ENCODE peak calls at places on chromosome 1, in six cellular contexts. One of them, this sample, is unnamed.
A peak's percentile ranks its signal among the peaks of the same experiment; 100 is the strongest.

GRCh38 chr1:111752186-111752585 is 3.5 kb upstream of the DDX20 start:
- DNase-seq in K562: no peak
- DNase-seq in SK-N-SH: no peak
- DNase-seq in Panc1: no peak
- DNase-seq in GM12878: no peak
- DNase-seq in HCT116: no peak
- DNase-seq in this sample: no peak

GRCh38 chr1:43935711-43936427 is 2.3 kb downstream of the ARTN start:
- DNase-seq in K562: no peak
- DNase-seq in SK-N-SH: no peak
- DNase-seq in HCT116: no peak
- DNase-seq in GM12878: no peak
- DNase-seq in Panc1: no peak
- DNase-seq in this sample: peak; percentile 70

GRCh38 chr1:224262373-224263054 is 67.5 kb downstream of the NVL start:
- DNase-seq in K562: peak; percentile 37
- DNase-seq in HCT116: no peak
- DNase-seq in Panc1: no peak
- DNase-seq in SK-N-SH: no peak
- DNase-seq in GM12878: no peak
- DNase-seq in this sample: no peak

GRCh38 chr1:219114014-219114413 is 59.7 kb upstream of the LYPLAL1 start:
- DNase-seq in GM12878: no peak
- DNase-seq in K562: no peak
- DNase-seq in HCT116: no peak
- DNase-seq in SK-N-SH: no peak
- DNase-seq in Panc1: no peak
- DNase-seq in this sample: no peak

GRCh38 chr1:83503153-83503552 is 495.8 kb downstream of the TTLL7 start:
- DNase-seq in GM12878: no peak
- DNase-seq in SK-N-SH: no peak
- DNase-seq in Panc1: no peak
- DNase-seq in K562: no peak
- DNase-seq in HCT116: no peak
- DNase-seq in this sample: no peak

GRCh38 chr1:68973459-68974244 is 476.8 kb upstream of the DEPDC1 start:
- DNase-seq in SK-N-SH: no peak
- DNase-seq in Panc1: no peak
- DNase-seq in K562: no peak
- DNase-seq in HCT116: no peak
- DNase-seq in GM12878: no peak
- DNase-seq in this sample: no peak

GRCh38 chr1:11738096-11738495 is 2.2 kb downstream of the AGTRAP start:
- DNase-seq in K562: no peak
- DNase-seq in GM12878: no peak
- DNase-seq in SK-N-SH: no peak
- DNase-seq in Panc1: no peak
- DNase-seq in HCT116: no peak
- DNase-seq in this sample: no peak

GRCh38 chr1:158248122-158248521 is 6.1 kb upstream of the CD1A start:
- DNase-seq in GM12878: peak; percentile 13
- DNase-seq in SK-N-SH: no peak
- DNase-seq in K562: no peak
- DNase-seq in Panc1: no peak
- DNase-seq in HCT116: no peak
- DNase-seq in this sample: no peak

GRCh38 chr1:53073899-53074311 is 11.9 kb downstream of the PODN start:
- DNase-seq in HCT116: no peak
- DNase-seq in GM12878: no peak
- DNase-seq in SK-N-SH: peak; percentile 28
- DNase-seq in Panc1: no peak
- DNase-seq in K562: no peak
- DNase-seq in this sample: no peak

GRCh38 chr1:30732277-30732996 is 9.1 kb upstream of the MATN1 start:
- DNase-seq in HCT116: no peak
- DNase-seq in GM12878: no peak
- DNase-seq in Panc1: no peak
- DNase-seq in SK-N-SH: no peak
- DNase-seq in K562: no peak
- DNase-seq in this sample: no peak

GRCh38 chr1:26290416-26291261 is 10.8 kb downstream of the SH3BGRL3 start:
- DNase-seq in HCT116: no peak
- DNase-seq in K562: no peak
- DNase-seq in GM12878: no peak
- DNase-seq in Panc1: no peak
- DNase-seq in SK-N-SH: peak; percentile 59
- DNase-seq in this sample: peak; percentile 41

GRCh38 chr1:11058595-11059165 is 1.1 kb downstream of the SRM start:
- DNase-seq in K562: no peak
- DNase-seq in HCT116: no peak
- DNase-seq in Panc1: no peak
- DNase-seq in SK-N-SH: peak; percentile 48
- DNase-seq in GM12878: no peak
- DNase-seq in this sample: no peak

GRCh38 chr1:174720618-174721017 is 272.9 kb downstream of the GPR52 start:
- DNase-seq in GM12878: no peak
- DNase-seq in HCT116: no peak
- DNase-seq in SK-N-SH: no peak
- DNase-seq in Panc1: no peak
- DNase-seq in K562: no peak
- DNase-seq in this sample: no peak

GRCh38 chr1:32208891-32209309 is at the start of gene DCDC2B:
- DNase-seq in Panc1: no peak
- DNase-seq in SK-N-SH: peak; percentile 43
- DNase-seq in HCT116: no peak
- DNase-seq in K562: no peak
- DNase-seq in GM12878: no peak
- DNase-seq in this sample: peak; percentile 33

GRCh38 chr1:84877592-84877991 is 15.4 kb downstream of the LPAR3 start:
- DNase-seq in HCT116: no peak
- DNase-seq in K562: no peak
- DNase-seq in Panc1: no peak
- DNase-seq in GM12878: no peak
- DNase-seq in SK-N-SH: no peak
- DNase-seq in this sample: no peak

GRCh38 chr1:53550201-53550741 is 91.1 kb downstream of the DMRTB1 start:
- DNase-seq in GM12878: no peak
- DNase-seq in Panc1: no peak
- DNase-seq in K562: no peak
- DNase-seq in SK-N-SH: peak; percentile 18
- DNase-seq in HCT116: no peak
- DNase-seq in this sample: no peak

GRCh38 chr1:246709196-246709595 is 15.0 kb upstream of the SCCPDH start:
- DNase-seq in K562: no peak
- DNase-seq in Panc1: no peak
- DNase-seq in SK-N-SH: no peak
- DNase-seq in GM12878: no peak
- DNase-seq in HCT116: no peak
- DNase-seq in this sample: no peak

GRCh38 chr1:35882945-35883680 is at the start of gene AGO1:
- DNase-seq in GM12878: peak; percentile 63
- DNase-seq in Panc1: peak; percentile 47
- DNase-seq in SK-N-SH: peak; percentile 100
- DNase-seq in HCT116: peak; percentile 82
- DNase-seq in K562: peak; percentile 99
- DNase-seq in this sample: peak; percentile 96

GRCh38 chr1:235911876-235912275 is 45.2 kb upstream of the LYST start:
- DNase-seq in HCT116: no peak
- DNase-seq in Panc1: no peak
- DNase-seq in K562: no peak
- DNase-seq in SK-N-SH: no peak
- DNase-seq in GM12878: no peak
- DNase-seq in this sample: no peak

GRCh38 chr1:243254233-243254926 is 701 bp downstream of the CEP170 start:
- DNase-seq in HCT116: no peak
- DNase-seq in SK-N-SH: peak; percentile 77
- DNase-seq in Panc1: no peak
- DNase-seq in GM12878: no peak
- DNase-seq in K562: peak; percentile 71
- DNase-seq in this sample: peak; percentile 81

DNA sequence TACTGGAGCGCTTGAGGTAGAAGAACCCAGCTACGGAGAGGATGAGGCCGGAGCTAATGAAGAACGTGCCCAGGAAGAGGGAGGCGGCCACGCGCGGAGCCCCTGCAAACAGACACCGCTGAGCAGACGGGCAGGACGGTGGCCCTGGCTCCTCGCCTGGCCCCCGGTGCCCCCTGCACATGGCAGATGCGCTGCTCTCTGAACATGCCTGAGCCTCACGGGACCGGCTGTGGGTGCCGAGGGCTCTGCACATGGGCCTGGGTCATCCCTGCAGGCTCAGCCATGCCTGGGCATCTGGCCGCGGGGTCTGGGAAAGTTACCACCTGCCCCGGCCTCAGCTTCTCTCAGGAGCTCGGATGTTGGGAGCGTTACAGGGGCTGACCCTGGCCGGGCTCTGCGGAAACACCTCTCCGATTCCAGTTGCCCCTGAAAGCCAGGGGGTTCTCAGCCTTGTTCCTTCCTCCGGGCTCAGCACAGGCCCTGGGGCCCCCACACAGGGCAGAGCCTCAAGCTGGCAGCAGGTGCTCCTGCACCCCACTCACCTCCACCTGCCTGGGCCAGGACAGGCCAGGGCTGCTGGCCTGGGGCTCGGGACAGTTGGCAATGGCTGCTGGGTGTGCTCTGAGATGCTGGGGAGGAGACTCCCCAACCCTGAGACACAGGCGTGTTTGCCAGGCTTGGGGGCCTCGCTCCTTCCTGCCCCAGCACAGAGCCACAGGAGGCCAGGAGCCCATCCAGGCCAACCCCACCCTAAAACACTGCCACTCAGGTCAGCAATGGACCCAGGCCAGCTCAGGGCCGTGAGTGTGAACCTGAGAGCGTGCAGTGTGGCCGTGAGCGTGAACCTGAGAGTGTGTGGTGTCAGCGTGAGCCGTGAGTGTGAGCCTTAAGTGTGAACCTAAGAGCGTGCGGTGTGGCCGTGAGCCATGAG is 12.1 kb upstream of the RNF223 start:
- DNase-seq in K562: no peak
- DNase-seq in GM12878: no peak
- DNase-seq in HCT116: no peak
- DNase-seq in SK-N-SH: peak; percentile 19
- DNase-seq in Panc1: no peak
- DNase-seq in this sample: no peak
- H3K36me3 ChIP-seq in K562: peaks cover 24% of the 10 kb centered on the region
- H3K36me3 ChIP-seq in GM12878: no peaks in the 10 kb centered on the region
- H3K36me3 ChIP-seq in HCT116: no peaks in the 10 kb centered on the region
- H3K36me3 ChIP-seq in SK-N-SH: no peaks in the 10 kb centered on the region
- H3K36me3 ChIP-seq in Panc1: no peaks in the 10 kb centered on the region
- H3K36me3 ChIP-seq in this sample: no peaks in the 10 kb centered on the region

DNA sequence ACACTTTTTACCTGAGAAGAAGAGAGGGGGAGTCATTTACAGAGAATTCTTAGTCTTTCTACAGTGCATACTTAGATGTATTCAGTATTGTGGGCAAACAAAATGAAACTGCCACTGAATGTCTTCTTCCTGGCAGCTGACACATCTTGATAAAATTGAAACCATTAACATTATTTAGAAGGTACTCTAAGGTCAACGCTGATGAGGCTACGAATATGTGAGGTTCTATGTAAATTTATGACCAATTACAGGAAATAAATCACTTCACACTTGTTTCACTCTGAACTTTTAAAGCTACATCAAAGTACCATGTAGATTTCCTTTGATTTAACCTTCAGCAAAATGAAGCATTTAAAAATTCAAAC is 51.3 kb upstream of the GFI1 start:
- DNase-seq in HCT116: no peak
- DNase-seq in SK-N-SH: no peak
- DNase-seq in K562: no peak
- DNase-seq in GM12878: peak; percentile 71
- DNase-seq in Panc1: no peak
- DNase-seq in this sample: no peak
- TF ChIP-seq REST in HCT116: no peak
- TF ChIP-seq REST in SK-N-SH: no peak
- TF ChIP-seq REST in K562: no peak
- TF ChIP-seq REST in GM12878: no peak
- TF ChIP-seq REST in Panc1: no peak
- TF ChIP-seq REST in this sample: no peak

GRCh38 chr1:91765880-91766443 is 120.0 kb downstream of the TGFBR3 start:
- DNase-seq in Panc1: no peak
- DNase-seq in GM12878: no peak
- DNase-seq in HCT116: no peak
- DNase-seq in K562: no peak
- DNase-seq in SK-N-SH: no peak
- DNase-seq in this sample: no peak

GRCh38 chr1:91768786-91769697 is 116.9 kb downstream of the TGFBR3 start:
- DNase-seq in HCT116: no peak
- DNase-seq in GM12878: no peak
- DNase-seq in K562: peak; percentile 29
- DNase-seq in Panc1: no peak
- DNase-seq in SK-N-SH: no peak
- DNase-seq in this sample: no peak

GRCh38 chr1:91766883-91767282 is 119.1 kb downstream of the TGFBR3 start:
- DNase-seq in Panc1: no peak
- DNase-seq in GM12878: no peak
- DNase-seq in K562: no peak
- DNase-seq in SK-N-SH: no peak
- DNase-seq in HCT116: no peak
- DNase-seq in this sample: no peak

GRCh38 chr1:91769698-91770232 is 116.2 kb downstream of the TGFBR3 start:
- DNase-seq in K562: no peak
- DNase-seq in SK-N-SH: no peak
- DNase-seq in HCT116: no peak
- DNase-seq in GM12878: no peak
- DNase-seq in Panc1: no peak
- DNase-seq in this sample: no peak

GRCh38 chr1:91768120-91768519 is 117.8 kb downstream of the TGFBR3 start:
- DNase-seq in SK-N-SH: no peak
- DNase-seq in K562: no peak
- DNase-seq in GM12878: no peak
- DNase-seq in Panc1: no peak
- DNase-seq in HCT116: no peak
- DNase-seq in this sample: no peak
- H3K36me3 ChIP-seq in SK-N-SH: no peaks in the 10 kb centered on the region
- H3K36me3 ChIP-seq in K562: peaks cover 3% of the 10 kb centered on the region
- H3K36me3 ChIP-seq in GM12878: no peaks in the 10 kb centered on the region
- H3K36me3 ChIP-seq in Panc1: no peaks in the 10 kb centered on the region
- H3K36me3 ChIP-seq in HCT116: no peaks in the 10 kb centered on the region
- H3K36me3 ChIP-seq in this sample: no peaks in the 10 kb centered on the region

GRCh38 chr1:79981483-79981882 is 975.0 kb upstream of the ADGRL4 start:
- DNase-seq in Panc1: no peak
- DNase-seq in HCT116: no peak
- DNase-seq in K562: no peak
- DNase-seq in SK-N-SH: no peak
- DNase-seq in GM12878: no peak
- DNase-seq in this sample: no peak

GRCh38 chr1:79976287-79976686 is 969.8 kb upstream of the ADGRL4 start:
- DNase-seq in Panc1: no peak
- DNase-seq in GM12878: no peak
- DNase-seq in HCT116: no peak
- DNase-seq in SK-N-SH: no peak
- DNase-seq in K562: no peak
- DNase-seq in this sample: no peak

DNA sequence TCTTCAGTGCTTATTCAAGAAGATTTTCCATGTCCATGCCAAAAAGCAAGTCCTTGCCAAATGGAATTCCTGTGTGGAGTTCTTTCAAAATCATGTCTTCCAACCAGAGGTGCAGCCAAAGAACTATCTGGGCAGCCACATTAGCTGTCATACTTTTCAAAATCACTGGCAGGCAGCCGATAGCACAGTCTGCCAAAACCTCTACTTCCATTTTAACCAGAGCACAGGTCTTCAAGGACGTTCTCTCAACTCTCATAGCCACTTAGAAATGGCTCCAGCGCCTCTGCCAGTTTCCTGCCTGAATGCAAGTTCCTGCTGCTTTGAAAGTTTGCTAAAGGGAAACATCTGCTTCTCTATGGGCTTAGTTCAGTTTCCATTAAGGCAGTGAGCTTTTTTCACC is 975.7 kb upstream of the ADGRL4 start:
- DNase-seq in SK-N-SH: no peak
- DNase-seq in K562: no peak
- DNase-seq in Panc1: no peak
- DNase-seq in HCT116: no peak
- DNase-seq in GM12878: no peak
- DNase-seq in this sample: no peak
- TF ChIP-seq REST in SK-N-SH: no peak
- TF ChIP-seq REST in K562: no peak
- TF ChIP-seq REST in Panc1: no peak
- TF ChIP-seq REST in HCT116: no peak
- TF ChIP-seq REST in GM12878: no peak
- TF ChIP-seq REST in this sample: no peak